ENCODE peak calls at places on chromosomes 11 and 22, in seven cellular contexts. S, E, Z, L, H, T and W are unnamed samples.
A peak's percentile ranks its signal among the peaks of the same experiment; 100 is the strongest.

GRCh38 chr11:124961972-124962609 is 8.1 kb downstream of the CCDC15 start:
- DNase-seq in S (peak; percentile 26), E (peak; percentile 31), Z (peak; percentile 3), L (no peak), H (no peak), T (no peak), W (peak; percentile 71)

GRCh38 chr11:8841899-8842298 is 69.1 kb upstream of the AKIP1 start:
- DNase-seq in S (no peak), E (no peak), Z (no peak), L (no peak), H (no peak), T (no peak), W (no peak)

GRCh38 chr22:24752091-24752623 is 22.4 kb downstream of the PIWIL3 start:
- DNase-seq in S (no peak), E (no peak), Z (no peak), L (no peak), H (no peak), T (no peak), W (peak; percentile 50)

GRCh38 chr11:57303990-57304579 is 20.7 kb downstream of the TNKS1BP1 start:
- DNase-seq in S (peak; percentile 62), E (no peak), Z (peak; percentile 29), L (no peak), H (no peak), T (no peak), W (no peak)

GRCh38 chr22:45506961-45507360 is 4.3 kb downstream of the FBLN1 start:
- DNase-seq in S (no peak), E (no peak), Z (no peak), L (no peak), H (no peak), T (no peak), W (no peak)

GRCh38 chr22:46619240-46619829 is 851 bp upstream of the GRAMD4 start:
- DNase-seq in S (no peak), E (no peak), Z (no peak), L (no peak), H (no peak), T (no peak), W (no peak)

GRCh38 chr11:72595292-72595684 is 78.9 kb downstream of the PDE2A start:
- DNase-seq in S (no peak), E (no peak), Z (no peak), L (no peak), H (no peak), T (no peak), W (peak; percentile 27)

GRCh38 chr11:10742460-10743208 is 8.4 kb upstream of the CTR9 start:
- DNase-seq in S (no peak), E (no peak), Z (peak; percentile 6), L (no peak), H (no peak), T (no peak), W (no peak)

GRCh38 chr11:65651589-65652510 is 10.9 kb downstream of the RELA start:
- DNase-seq in S (no peak), E (no peak), Z (peak; percentile 82), L (no peak), H (no peak), T (no peak), W (peak; percentile 29)

GRCh38 chr22:36461665-36462474 is 19.6 kb downstream of the TXN2 start:
- DNase-seq in S (no peak), E (peak; percentile 33), Z (peak; percentile 96), L (no peak), H (no peak), T (no peak), W (peak; percentile 73)

GRCh38 chr22:44677299-44678244 is 24.4 kb upstream of the PRR5 start:
- DNase-seq in S (no peak), E (no peak), Z (no peak), L (no peak), H (no peak), T (no peak), W (no peak)